ENCODE peak calls at places on chromosomes 4 and X, in seven cellular contexts. J is stimulated activated CD4-positive, alpha-beta T cell treated with anti-CD3 and anti-CD28 coated beads, Interleukin-1b, Interleukin-23, amount 100 ng/mL, for 4 hours; Q is D341Med; K is AG04450; O is NCI-H460; C is GM13976; Z is foreskin fibroblast. S is an unnamed sample.

GRCh38 chrX:110210417-110211139 is 107.3 kb downstream of the AMMECR1 start:
- DNase-seq in Q (no peak), K (peak; percentile 73), J (no peak), C (no peak), Z (peak; percentile 70), O (peak; percentile 37), S (no peak)

GRCh38 chr4:7978489-7978888 is 38.8 kb upstream of the AFAP1 start:
- DNase-seq in K (no peak), Z (no peak), Q (no peak), O (no peak), C (no peak), J (no peak), S (no peak)

GRCh38 chr4:159069922-159070321 is 33.0 kb upstream of the RAPGEF2 start:
- DNase-seq in Q (no peak), O (no peak), K (no peak), C (no peak), J (no peak), Z (peak; percentile 90), S (no peak)

GRCh38 chr4:70703695-70704332 is 15.5 kb downstream of the UTP3 start:
- DNase-seq in C (no peak), K (peak; percentile 51), O (no peak), J (no peak), Z (peak; percentile 41), Q (peak; percentile 40), S (no peak)

GRCh38 chr4:41839945-41840854 is 91.7 kb upstream of the PHOX2B start:
- DNase-seq in C (peak; percentile 14), Z (no peak), O (no peak), Q (no peak), K (no peak), J (no peak), S (peak; percentile 66)

GRCh38 chrX:77731821-77732419 is 54.1 kb downstream of the ATRX start:
- DNase-seq in Q (no peak), K (no peak), J (no peak), Z (no peak), C (no peak), O (no peak), S (no peak)

GRCh38 chrX:110315541-110315940 is 2.3 kb downstream of the AMMECR1 start:
- DNase-seq in K (no peak), Q (no peak), J (no peak), Z (no peak), C (no peak), O (no peak), S (peak; percentile 52)

GRCh38 chr4:53147711-53148110 is 218.2 kb downstream of the SCFD2 start:
- DNase-seq in C (no peak), K (no peak), J (no peak), Z (no peak), Q (no peak), O (no peak), S (no peak)

GRCh38 chrX:123993326-123993725 is 31.8 kb downstream of the STAG2 start:
- DNase-seq in Q (no peak), O (no peak), K (peak; percentile 4), J (no peak), C (no peak), Z (peak; percentile 64), S (no peak)

GRCh38 chr4:152464030-152464823 is 71.7 kb downstream of the FBXW7 start:
- DNase-seq in K (no peak), O (no peak), J (no peak), C (no peak), Q (no peak), Z (no peak), S (no peak)

GRCh38 chr4:73248821-73249220 is 9.8 kb downstream of the ANKRD17 start:
- DNase-seq in K (no peak), C (no peak), Q (no peak), O (no peak), Z (no peak), J (no peak), S (no peak)

GRCh38 chr4:69376450-69376849 is 96.2 kb downstream of the UGT2B28 start:
- DNase-seq in Q (no peak), Z (no peak), C (no peak), O (no peak), J (no peak), K (no peak), S (no peak)

GRCh38 chrX:71974916-71975315 is 64.3 kb downstream of the NHSL2 start:
- DNase-seq in K (no peak), O (no peak), Z (no peak), J (no peak), C (no peak), Q (no peak), S (no peak)

GRCh38 chrX:70079297-70079696 is 17.0 kb downstream of the OTUD6A start:
- DNase-seq in Q (no peak), J (no peak), C (no peak), K (no peak), Z (no peak), O (no peak), S (no peak)

GRCh38 chr4:143337600-143338287 is 1.1 kb downstream of the GAB1 start:
- DNase-seq in O (no peak), Q (peak; percentile 35), C (no peak), Z (peak; percentile 34), K (no peak), J (no peak), S (peak; percentile 9)

GRCh38 chr4:125682730-125683129 is 368.0 kb downstream of the FAT4 start:
- DNase-seq in O (no peak), Z (no peak), C (no peak), J (no peak), K (no peak), Q (no peak), S (no peak)

GRCh38 chr4:123924536-123924935 is 527.9 kb downstream of the SPRY1 start:
- DNase-seq in O (no peak), K (no peak), J (no peak), Q (no peak), Z (peak; percentile 30), C (no peak), S (no peak)

GRCh38 chr4:109998867-109999303 is 86.2 kb downstream of the EGF start:
- DNase-seq in J (no peak), Z (peak; percentile 38), C (peak; percentile 67), K (peak; percentile 11), Q (peak; percentile 50), O (peak; percentile 53), S (peak; percentile 79)

GRCh38 chrX:41314204-41314603 is 19.8 kb upstream of the DDX3X start:
- DNase-seq in K (no peak), J (no peak), Q (no peak), Z (no peak), O (no peak), C (no peak), S (peak; percentile 37)

GRCh38 chrX:139559383-139560042 is 29.0 kb downstream of the F9 start:
- DNase-seq in J (no peak), O (peak; percentile 47), Q (peak; percentile 20), Z (no peak), K (peak; percentile 1), C (peak; percentile 31), S (peak; percentile 70)

GRCh38 chr4:101114936-101115372 is 232.4 kb downstream of the PPP3CA start:
- DNase-seq in Z (peak; percentile 27), Q (no peak), O (peak; percentile 52), J (no peak), K (no peak), C (no peak), S (no peak)

GRCh38 chr4:76767983-76768382 is 130.0 kb downstream of the SOWAHB start:
- DNase-seq in Q (no peak), J (no peak), K (no peak), Z (no peak), C (no peak), O (no peak), S (no peak)

GRCh38 chrX:40843643-40844042 is 108.3 kb upstream of the MED14 start:
- DNase-seq in K (no peak), J (no peak), Z (no peak), Q (no peak), C (no peak), O (no peak), S (no peak)

GRCh38 chr4:88697588-88698329 is at the start of gene NAP1L5:
- DNase-seq in O (peak; percentile 17), C (peak; percentile 70), J (peak; percentile 45), Z (peak; percentile 71), K (no peak), Q (no peak), S (peak; percentile 63)

GRCh38 chr4:129239088-129239487 is 143.1 kb downstream of the C4orf33 start:
- DNase-seq in Q (no peak), Z (no peak), J (no peak), K (no peak), C (no peak), O (no peak), S (no peak)